ENCODE peak calls at places on chromosomes 5 and 9, in eight cellular contexts. P is HepG2, S is H1, X is endothelial cell of umbilical vein, G is SK-N-SH, E is GM12878, W is HCT116, Y is K562. Z is an unnamed sample. For H3K79me2, the result is how much of the 10 kb centered on the place peaks cover.

GRCh38 chr9:75939712-75940111 is 49.2 kb downstream of the PCSK5 start:
- DNase-seq in P (no peak), S (no peak), X (no peak), G (no peak), E (no peak), W (no peak), Y (no peak), Z (no peak)

GRCh38 chr9:2262809-2263510 is 247.8 kb downstream of the SMARCA2 start:
- DNase-seq in P (no peak), S (no peak), X (no peak), G (no peak), E (no peak), W (no peak), Y (no peak), Z (no peak)

GRCh38 chr5:163968651-163969050 is 463.2 kb downstream of the MAT2B start:
- DNase-seq in P (no peak), S (no peak), X (peak), G (no peak), E (no peak), W (no peak), Y (no peak), Z (no peak)

GRCh38 chr5:95669985-95670384 is 12.8 kb downstream of the SPATA9 start:
- DNase-seq in P (no peak), S (no peak), X (no peak), G (no peak), E (no peak), W (no peak), Y (peak), Z (no peak)

GRCh38 chr9:124345063-124345462 is 70.2 kb downstream of the PSMB7 start:
- DNase-seq in P (no peak), S (no peak), X (no peak), G (no peak), E (no peak), W (no peak), Y (no peak), Z (no peak)

GRCh38 chr9:74025402-74025894 is 471.7 kb upstream of the RORB start:
- DNase-seq in P (peak), S (no peak), X (no peak), G (no peak), E (no peak), W (no peak), Y (no peak), Z (no peak)

GRCh38 chr5:89372176-89372575 is 489.2 kb upstream of the MEF2C start:
- DNase-seq in P (no peak), S (no peak), X (no peak), G (no peak), E (no peak), W (no peak), Y (no peak), Z (no peak)

GRCh38 chr9:134230092-134230941 is 66.0 kb upstream of the RNU6ATAC start:
- DNase-seq in P (no peak), S (no peak), X (no peak), G (no peak), E (no peak), W (no peak), Y (no peak), Z (no peak)

GRCh38 chr9:112705773-112706427 is 12.0 kb downstream of the INIP start:
- DNase-seq in P (peak), S (no peak), X (peak), G (peak), E (no peak), W (no peak), Y (no peak), Z (peak)

GRCh38 chr5:1324301-1324700 is 20.6 kb downstream of the CLPTM1L start:
- DNase-seq in P (no peak), S (no peak), X (no peak), G (no peak), E (no peak), W (no peak), Y (no peak), Z (no peak)

GRCh38 chr5:172492097-172492840 is 37.9 kb upstream of the SH3PXD2B start:
- DNase-seq in P (no peak), S (no peak), X (no peak), G (no peak), E (no peak), W (no peak), Y (no peak), Z (no peak)

GRCh38 chr5:143362828-143363227 is 40.7 kb downstream of the NR3C1 start:
- DNase-seq in P (peak), S (no peak), X (no peak), G (no peak), E (no peak), W (no peak), Y (no peak), Z (no peak)

GRCh38 chr5:103010120-103010666 is 109.7 kb downstream of the GIN1 start:
- DNase-seq in P (no peak), S (no peak), X (no peak), G (no peak), E (no peak), W (no peak), Y (no peak), Z (no peak)

GRCh38 chr9:13493697-13494096 is 214.2 kb upstream of the MPDZ start:
- DNase-seq in P (no peak), S (no peak), X (no peak), G (no peak), E (no peak), W (no peak), Y (no peak), Z (no peak)

GRCh38 chr9:13487498-13487897 is 208.0 kb upstream of the MPDZ start:
- DNase-seq in P (no peak), S (no peak), X (no peak), G (no peak), E (no peak), W (no peak), Y (no peak), Z (no peak)

GRCh38 chr9:13487936-13488335 is 208.4 kb upstream of the MPDZ start:
- DNase-seq in P (no peak), S (no peak), X (no peak), G (no peak), E (no peak), W (no peak), Y (no peak), Z (no peak)

GRCh38 chr9:13491138-13491492 is 211.6 kb upstream of the MPDZ start:
- DNase-seq in P (no peak), S (no peak), X (no peak), G (no peak), E (no peak), W (no peak), Y (no peak), Z (no peak)

DNA sequence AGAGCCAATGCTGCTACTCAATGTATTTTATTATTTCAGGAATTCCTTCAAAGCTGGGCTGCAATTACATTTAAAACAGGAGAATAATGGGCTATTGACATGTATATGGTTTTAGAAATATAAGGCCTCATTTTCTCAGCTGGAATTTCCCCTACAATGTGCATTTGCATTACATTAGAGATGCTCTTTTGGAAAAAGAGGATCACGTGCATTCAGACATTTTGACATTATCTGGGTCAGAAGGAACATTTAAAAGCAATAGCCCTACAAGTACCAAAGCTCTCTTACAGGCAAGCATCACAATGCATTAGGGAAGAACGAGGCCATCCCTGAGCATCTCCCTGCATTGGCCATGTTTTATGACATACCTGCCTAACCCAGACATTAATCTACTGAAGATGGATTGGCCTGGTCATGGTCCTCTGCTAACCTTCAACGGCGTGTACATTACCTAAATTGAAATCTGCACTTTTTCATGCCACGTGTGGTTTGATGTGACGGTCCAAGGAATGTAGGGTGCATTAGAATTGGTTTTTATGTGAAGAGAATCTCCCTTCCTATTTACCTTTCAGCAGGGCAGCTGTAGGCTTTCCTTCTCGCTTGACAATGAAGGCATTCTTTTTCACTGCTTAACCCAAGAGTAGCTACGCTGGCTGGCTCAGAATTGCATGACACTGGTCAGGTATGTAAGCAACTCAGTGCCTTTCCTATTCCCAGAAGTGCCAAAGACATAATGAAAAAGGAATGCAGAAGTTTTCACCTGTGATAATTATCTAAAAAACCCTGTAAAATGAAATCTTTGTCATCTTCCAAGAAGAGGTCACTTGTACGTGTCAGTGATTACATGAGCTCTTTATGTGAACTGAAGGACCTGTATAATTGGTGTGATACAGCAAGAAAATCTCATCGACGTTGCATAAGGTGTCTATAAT is 212.3 kb upstream of the MPDZ start:
- DNase-seq in P (no peak), S (peak), X (no peak), G (no peak), E (no peak), W (no peak), Y (no peak), Z (peak)
- TF ChIP-seq POLR2AphosphoS5 in P (no peak), S (peak), X (no peak), G (no peak), E (no peak), W (no peak), Y (no peak), Z (no peak)

GRCh38 chr5:177189416-177189815 is 55.8 kb downstream of the NSD1 start:
- DNase-seq in P (no peak), S (no peak), X (no peak), G (no peak), E (no peak), W (no peak), Y (no peak), Z (no peak)
- H3K79me2 ChIP-seq in P (under half), S (under half), X (under half), G (half or more), E (under half), W (half or more), Y (under half), Z (half or more)

DNA sequence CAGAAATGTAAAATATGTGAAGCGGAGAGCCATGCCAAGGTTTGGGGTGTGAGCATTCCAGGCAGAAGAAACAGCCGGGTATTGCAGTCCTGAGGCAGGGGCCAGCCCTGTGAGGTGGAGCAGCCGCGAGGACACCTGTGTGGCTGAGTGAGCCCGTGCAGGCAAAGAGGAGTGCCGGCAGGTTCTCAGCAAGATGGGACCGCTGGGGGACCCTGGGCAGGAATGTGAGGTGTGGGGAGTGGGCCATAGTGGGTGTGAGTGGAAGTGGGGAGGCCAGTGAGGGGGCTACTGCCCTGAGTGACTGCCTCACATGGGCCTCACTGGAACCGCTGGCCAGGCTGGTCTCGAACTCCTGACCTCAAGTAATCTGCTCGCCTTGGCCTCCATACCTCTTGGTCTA is 8.1 kb upstream of the PRR7 start:
- DNase-seq in P (no peak), S (no peak), X (no peak), G (no peak), E (no peak), W (no peak), Y (no peak), Z (no peak)
- TF ChIP-seq POLR2AphosphoS5 in P (no peak), S (peak), X (no peak), G (no peak), E (peak), W (no peak), Y (peak), Z (no peak)

GRCh38 chr9:133118568-133118967 is 2.5 kb downstream of the RALGDS start:
- DNase-seq in P (no peak), S (no peak), X (no peak), G (no peak), E (no peak), W (no peak), Y (no peak), Z (no peak)

GRCh38 chr9:133116346-133117231 is 4.5 kb downstream of the RALGDS start:
- DNase-seq in P (no peak), S (no peak), X (no peak), G (no peak), E (no peak), W (no peak), Y (no peak), Z (no peak)

GRCh38 chr9:133119039-133119438 is 2.0 kb downstream of the RALGDS start:
- DNase-seq in P (no peak), S (no peak), X (peak), G (peak), E (no peak), W (no peak), Y (no peak), Z (no peak)

GRCh38 chr9:133118179-133118520 is 2.9 kb downstream of the RALGDS start:
- DNase-seq in P (no peak), S (no peak), X (no peak), G (no peak), E (no peak), W (no peak), Y (no peak), Z (no peak)

GRCh38 chr9:133117271-133118178 is 3.5 kb downstream of the RALGDS start:
- DNase-seq in P (no peak), S (no peak), X (no peak), G (peak), E (no peak), W (no peak), Y (no peak), Z (no peak)
- H3K79me2 ChIP-seq in P (under half), S (under half), X (under half), G (under half), E (half or more), W (under half), Y (half or more), Z (under half)

GRCh38 chr5:179607449-179607931 is 16.0 kb downstream of the HNRNPH1 start:
- DNase-seq in P (no peak), S (no peak), X (no peak), G (no peak), E (no peak), W (no peak), Y (peak), Z (no peak)
- TF ChIP-seq POLR2AphosphoS5 in P (no peak), S (peak), X (peak), G (peak), E (peak), W (peak), Y (no peak), Z (no peak)

DNA sequence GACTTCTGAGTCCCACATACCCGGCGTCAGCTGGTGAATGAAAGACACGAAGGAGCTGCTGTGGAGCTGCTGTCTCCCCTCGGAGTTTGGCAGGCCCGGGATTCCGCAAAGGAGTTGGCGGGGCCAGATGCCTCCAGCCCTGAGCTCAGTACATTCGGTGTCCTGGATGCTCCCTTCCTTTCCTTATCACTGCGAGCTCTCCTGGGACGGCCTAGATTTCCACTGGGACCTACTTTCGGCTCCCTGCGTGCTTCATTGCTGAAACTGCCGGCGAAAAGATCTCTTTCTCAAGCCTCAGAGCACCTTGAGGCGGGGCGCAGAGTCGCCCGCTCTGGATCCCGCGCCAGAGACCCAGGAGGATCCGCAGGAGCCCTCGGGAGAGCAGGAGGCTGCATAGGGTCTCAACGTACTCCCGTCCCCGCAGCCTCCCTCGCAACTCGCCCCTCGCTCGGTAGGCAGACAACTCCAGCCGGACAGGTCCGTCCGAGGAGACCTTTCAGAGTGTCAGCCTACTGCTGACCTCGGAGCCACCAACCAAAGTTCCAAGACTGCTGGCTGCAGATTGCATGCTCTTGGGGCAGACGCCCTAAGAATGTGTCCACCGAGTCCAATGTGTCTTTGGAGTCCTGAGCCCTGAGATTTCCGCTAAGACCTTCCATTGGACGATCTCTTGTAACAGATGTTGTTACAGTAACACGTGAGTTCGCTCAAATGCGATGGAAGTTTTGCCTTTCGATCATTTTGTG is 6.1 kb downstream of the ANXA2R start:
- DNase-seq in P (no peak), S (peak), X (peak), G (no peak), E (no peak), W (no peak), Y (no peak), Z (peak)
- H3K79me2 ChIP-seq in P (under half), S (under half), X (under half), G (under half), E (under half), W (under half), Y (under half), Z (under half)

GRCh38 chr5:139391570-139392323 is 2.0 kb upstream of the MZB1 start:
- DNase-seq in P (no peak), S (peak), X (no peak), G (no peak), E (no peak), W (no peak), Y (no peak), Z (peak)

GRCh38 chr5:139393497-139394122 is 1.3 kb downstream of the PROB1 start:
- DNase-seq in P (no peak), S (peak), X (no peak), G (peak), E (no peak), W (no peak), Y (no peak), Z (peak)

GRCh38 chr5:139394123-139394653 is 716 bp downstream of the PROB1 start:
- DNase-seq in P (no peak), S (peak), X (peak), G (peak), E (no peak), W (no peak), Y (no peak), Z (peak)

GRCh38 chr5:139392324-139392677 is 2.6 kb upstream of the MZB1 start:
- DNase-seq in P (no peak), S (no peak), X (no peak), G (no peak), E (no peak), W (no peak), Y (no peak), Z (no peak)

GRCh38 chr5:139392678-139393496 is 2.0 kb downstream of the PROB1 start:
- DNase-seq in P (no peak), S (peak), X (peak), G (peak), E (no peak), W (peak), Y (no peak), Z (peak)
- TF ChIP-seq POLR2AphosphoS5 in P (no peak), S (no peak), X (no peak), G (no peak), E (peak), W (peak), Y (no peak), Z (peak)

DNA sequence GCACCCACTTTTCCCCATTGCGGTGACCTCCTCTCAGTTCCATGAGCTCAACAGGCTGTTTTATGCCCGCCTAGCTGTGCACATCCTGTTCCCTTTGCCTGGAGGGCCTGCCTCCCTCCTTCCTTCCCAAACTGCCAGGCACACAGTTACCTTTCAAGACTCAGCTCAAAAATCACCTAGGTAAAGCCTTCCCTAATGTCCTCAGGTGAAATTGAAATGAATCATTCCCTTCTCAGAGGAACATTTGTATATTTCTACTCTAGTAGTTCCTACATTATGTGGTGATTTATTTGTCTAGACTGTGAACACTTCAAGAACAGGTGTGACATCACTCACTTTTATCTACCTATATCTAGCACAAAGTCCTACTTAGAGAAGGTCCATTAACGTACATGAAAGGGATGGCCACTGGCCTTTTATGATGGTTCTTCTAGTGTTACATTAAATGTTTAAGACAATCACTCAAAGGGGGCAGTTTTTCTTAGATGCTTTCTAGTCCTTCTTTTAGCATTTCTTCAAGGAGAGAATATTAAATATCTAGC is 103.5 kb upstream of the EQTN start:
- DNase-seq in P (no peak), S (no peak), X (no peak), G (no peak), E (no peak), W (no peak), Y (no peak), Z (no peak)
- H3K79me2 ChIP-seq in P (under half), S (under half), X (under half), G (under half), E (under half), W (under half), Y (under half), Z (under half)